ENCODE peak calls at places on chromosomes 13 and 19, in four cellular contexts. S, W, Q and H are unnamed samples.

GRCh38 chr13:39130298-39130697 is 92.0 kb downstream of the NHLRC3 start:
- DNase-seq in W (no peak), S (no peak), Q (no peak), H (no peak)

GRCh38 chr19:45469835-45470146 is 2.0 kb downstream of the FOSB start:
- DNase-seq in W (no peak), Q (peak), S (peak), H (peak)

GRCh38 chr19:40614595-40615411 is 13.6 kb downstream of the LTBP4 start:
- DNase-seq in S (peak), W (peak), Q (peak), H (peak)

GRCh38 chr19:40347476-40348124 is 597 bp downstream of the C19orf47 start:
- DNase-seq in S (no peak), Q (no peak), W (peak), H (no peak)

GRCh38 chr13:40485611-40486517 is 180.6 kb downstream of the FOXO1 start:
- DNase-seq in Q (no peak), W (no peak), S (peak), H (no peak)

GRCh38 chr13:44819245-44819644 is 170.0 kb downstream of the NUFIP1 start:
- DNase-seq in W (peak), S (peak), Q (no peak), H (peak)

GRCh38 chr19:35352177-35352447 is 4.4 kb downstream of the FFAR1 start:
- DNase-seq in Q (no peak), S (no peak), W (no peak), H (no peak)

GRCh38 chr19:32258167-32258566 is 87.2 kb upstream of the ZNF507 start:
- DNase-seq in Q (no peak), W (no peak), S (no peak), H (no peak)

GRCh38 chr19:49333426-49334288 is 1.5 kb upstream of the CD37 start:
- DNase-seq in S (peak), W (no peak), Q (peak), H (peak)

GRCh38 chr19:6632002-6632621 is 37.8 kb downstream of the TNFSF14 start:
- DNase-seq in W (peak), S (peak), Q (peak), H (peak)

GRCh38 chr13:42266464-42266863 is 5.5 kb upstream of the AKAP11 start:
- DNase-seq in W (peak), S (no peak), Q (no peak), H (peak)